ENCODE peak calls at places on chromosomes 5 and 9, in four cellular contexts. X is neural progenitor cell, M is T-helper 2 cell, J is NCI-H1930. Y is an unnamed sample.

GRCh38 chr9:12723409-12724028 is 30.3 kb downstream of the TYRP1 start:
- DNase-seq in M (no peak), J (no peak), X (no peak), Y (no peak)

GRCh38 chr9:89060790-89061189 is 69.5 kb downstream of the S1PR3 start:
- DNase-seq in X (no peak), M (no peak), J (no peak), Y (no peak)

GRCh38 chr5:140632366-140633080 is 452 bp downstream of the CD14 start:
- DNase-seq in X (no peak), J (peak; percentile 22), M (peak; percentile 23), Y (peak; percentile 24)

GRCh38 chr5:116273458-116274242 is 188.8 kb downstream of the COMMD10 start:
- DNase-seq in M (no peak), X (no peak), J (no peak), Y (no peak)

GRCh38 chr5:30413540-30413939 is 779.9 kb upstream of the CDH6 start:
- DNase-seq in X (no peak), M (no peak), J (no peak), Y (no peak)

GRCh38 chr5:170551076-170551475 is 47.3 kb downstream of the KCNIP1 start:
- DNase-seq in M (no peak), J (no peak), X (no peak), Y (no peak)

GRCh38 chr9:28005779-28006178 is 432.5 kb upstream of the C9orf72 start:
- DNase-seq in X (no peak), M (no peak), J (no peak), Y (no peak)

GRCh38 chr9:122091682-122092592 is 1.2 kb downstream of the TTLL11 start:
- DNase-seq in M (no peak), J (no peak), X (no peak), Y (no peak)

GRCh38 chr9:106613250-106613737 is 249.7 kb upstream of the ZNF462 start:
- DNase-seq in X (no peak), M (no peak), J (no peak), Y (no peak)

GRCh38 chr9:100204796-100205195 is 105.8 kb downstream of the INVS start:
- DNase-seq in J (no peak), X (no peak), M (no peak), Y (no peak)

GRCh38 chr5:94223231-94223630 is 395.2 kb downstream of the KIAA0825 start:
- DNase-seq in M (no peak), X (no peak), J (no peak), Y (no peak)

GRCh38 chr9:33852216-33852826 is 35.4 kb downstream of the UBE2R2 start:
- DNase-seq in J (peak; percentile 36), X (peak; percentile 59), M (peak; percentile 22), Y (peak; percentile 33)